ENCODE peak calls at places on chromosomes 13 and 19, in seven cellular contexts. One of them, this sample, is unnamed.

GRCh38 chr13:113959198-113959597 is 14.7 kb downstream of the C13orf46 start:
- DNase-seq in suprapubic skin: no peak
- DNase-seq in HepG2: no peak
- DNase-seq in heart left ventricle: no peak
- DNase-seq in stomach: peak; percentile 66
- DNase-seq in thyroid gland: peak; percentile 59
- DNase-seq in K562: peak; percentile 38
- DNase-seq in this sample: no peak

GRCh38 chr13:45092668-45093067 is 27.6 kb upstream of the GTF2F2 start:
- DNase-seq in stomach: no peak
- DNase-seq in HepG2: no peak
- DNase-seq in thyroid gland: no peak
- DNase-seq in heart left ventricle: peak; percentile 27
- DNase-seq in K562: no peak
- DNase-seq in suprapubic skin: no peak
- DNase-seq in this sample: no peak

GRCh38 chr19:38362076-38362945 is 12.1 kb upstream of the PSMD8 start:
- DNase-seq in suprapubic skin: peak; percentile 92
- DNase-seq in stomach: peak; percentile 91
- DNase-seq in heart left ventricle: peak; percentile 81
- DNase-seq in thyroid gland: peak; percentile 82
- DNase-seq in HepG2: peak; percentile 23
- DNase-seq in K562: peak; percentile 92
- DNase-seq in this sample: peak; percentile 93

GRCh38 chr19:5466814-5467291 is 11.6 kb downstream of the ZNRF4 start:
- DNase-seq in K562: no peak
- DNase-seq in stomach: no peak
- DNase-seq in heart left ventricle: no peak
- DNase-seq in thyroid gland: no peak
- DNase-seq in HepG2: no peak
- DNase-seq in suprapubic skin: no peak
- DNase-seq in this sample: no peak

GRCh38 chr19:7067716-7068115 is 1.8 kb upstream of the ZNF557 start:
- DNase-seq in HepG2: no peak
- DNase-seq in thyroid gland: no peak
- DNase-seq in stomach: no peak
- DNase-seq in suprapubic skin: no peak
- DNase-seq in heart left ventricle: no peak
- DNase-seq in K562: no peak
- DNase-seq in this sample: no peak

GRCh38 chr19:41299046-41299754 is 10.8 kb upstream of the CCDC97 start:
- DNase-seq in HepG2: no peak
- DNase-seq in heart left ventricle: peak; percentile 45
- DNase-seq in stomach: no peak
- DNase-seq in suprapubic skin: no peak
- DNase-seq in K562: no peak
- DNase-seq in thyroid gland: peak; percentile 36
- DNase-seq in this sample: no peak

GRCh38 chr19:13835791-13836723 is 40.8 kb downstream of the ZSWIM4 start:
- DNase-seq in thyroid gland: peak; percentile 45
- DNase-seq in stomach: no peak
- DNase-seq in suprapubic skin: no peak
- DNase-seq in heart left ventricle: peak; percentile 62
- DNase-seq in HepG2: no peak
- DNase-seq in K562: no peak
- DNase-seq in this sample: no peak

GRCh38 chr13:28423010-28423409 is 71.9 kb downstream of the FLT1 start:
- DNase-seq in stomach: no peak
- DNase-seq in heart left ventricle: peak; percentile 39
- DNase-seq in HepG2: no peak
- DNase-seq in thyroid gland: no peak
- DNase-seq in suprapubic skin: no peak
- DNase-seq in K562: no peak
- DNase-seq in this sample: no peak

GRCh38 chr13:47166341-47166740 is 269.5 kb upstream of the HTR2A start:
- DNase-seq in suprapubic skin: no peak
- DNase-seq in stomach: no peak
- DNase-seq in HepG2: no peak
- DNase-seq in heart left ventricle: no peak
- DNase-seq in K562: no peak
- DNase-seq in thyroid gland: no peak
- DNase-seq in this sample: no peak

GRCh38 chr13:44364601-44365000 is 9.0 kb upstream of the SERP2 start:
- DNase-seq in HepG2: peak; percentile 82
- DNase-seq in heart left ventricle: no peak
- DNase-seq in suprapubic skin: no peak
- DNase-seq in thyroid gland: no peak
- DNase-seq in stomach: no peak
- DNase-seq in K562: no peak
- DNase-seq in this sample: no peak

GRCh38 chr13:27338816-27339215 is 68.2 kb downstream of the RASL11A start:
- DNase-seq in HepG2: peak; percentile 40
- DNase-seq in thyroid gland: no peak
- DNase-seq in suprapubic skin: no peak
- DNase-seq in heart left ventricle: no peak
- DNase-seq in stomach: no peak
- DNase-seq in K562: peak; percentile 37
- DNase-seq in this sample: no peak

GRCh38 chr19:49442354-49442753 is 1.0 kb upstream of the SLC17A7 start:
- DNase-seq in heart left ventricle: no peak
- DNase-seq in HepG2: no peak
- DNase-seq in K562: no peak
- DNase-seq in suprapubic skin: peak; percentile 86
- DNase-seq in thyroid gland: no peak
- DNase-seq in stomach: no peak
- DNase-seq in this sample: no peak

GRCh38 chr13:79874396-79875360 is 393.7 kb downstream of the NDFIP2 start:
- DNase-seq in HepG2: no peak
- DNase-seq in thyroid gland: no peak
- DNase-seq in suprapubic skin: no peak
- DNase-seq in stomach: no peak
- DNase-seq in heart left ventricle: no peak
- DNase-seq in K562: no peak
- DNase-seq in this sample: no peak

GRCh38 chr13:50581586-50582196 is 261.8 kb downstream of the DLEU7 start:
- DNase-seq in thyroid gland: no peak
- DNase-seq in suprapubic skin: no peak
- DNase-seq in heart left ventricle: no peak
- DNase-seq in K562: no peak
- DNase-seq in HepG2: no peak
- DNase-seq in stomach: no peak
- DNase-seq in this sample: no peak

GRCh38 chr19:42683917-42684513 is 56.3 kb downstream of the PSG3 start:
- DNase-seq in HepG2: peak; percentile 5
- DNase-seq in heart left ventricle: no peak
- DNase-seq in suprapubic skin: no peak
- DNase-seq in thyroid gland: no peak
- DNase-seq in K562: peak; percentile 40
- DNase-seq in stomach: no peak
- DNase-seq in this sample: no peak

GRCh38 chr19:16930753-16931152 is 42.0 kb downstream of the F2RL3 start:
- DNase-seq in heart left ventricle: no peak
- DNase-seq in K562: no peak
- DNase-seq in suprapubic skin: no peak
- DNase-seq in stomach: no peak
- DNase-seq in thyroid gland: no peak
- DNase-seq in HepG2: no peak
- DNase-seq in this sample: no peak

GRCh38 chr19:6794817-6795431 is 22.4 kb downstream of the VAV1 start:
- DNase-seq in stomach: no peak
- DNase-seq in suprapubic skin: no peak
- DNase-seq in heart left ventricle: no peak
- DNase-seq in thyroid gland: no peak
- DNase-seq in K562: peak; percentile 23
- DNase-seq in HepG2: peak; percentile 33
- DNase-seq in this sample: no peak

GRCh38 chr19:28234637-28235036 is 978.3 kb downstream of the UQCRFS1 start:
- DNase-seq in suprapubic skin: peak; percentile 29
- DNase-seq in K562: no peak
- DNase-seq in thyroid gland: no peak
- DNase-seq in stomach: no peak
- DNase-seq in heart left ventricle: no peak
- DNase-seq in HepG2: no peak
- DNase-seq in this sample: no peak

GRCh38 chr19:2215281-2215751 is 20.8 kb downstream of the PLEKHJ1 start:
- DNase-seq in stomach: no peak
- DNase-seq in suprapubic skin: no peak
- DNase-seq in HepG2: no peak
- DNase-seq in heart left ventricle: no peak
- DNase-seq in K562: no peak
- DNase-seq in thyroid gland: no peak
- DNase-seq in this sample: no peak

GRCh38 chr19:17889609-17890214 is 18.0 kb downstream of the SLC5A5 start:
- DNase-seq in suprapubic skin: no peak
- DNase-seq in thyroid gland: peak; percentile 34
- DNase-seq in HepG2: peak; percentile 32
- DNase-seq in heart left ventricle: no peak
- DNase-seq in K562: peak; percentile 71
- DNase-seq in stomach: no peak
- DNase-seq in this sample: no peak

GRCh38 chr19:46692918-46693722 is 23.8 kb downstream of the PRKD2 start:
- DNase-seq in HepG2: no peak
- DNase-seq in thyroid gland: no peak
- DNase-seq in suprapubic skin: no peak
- DNase-seq in K562: no peak
- DNase-seq in stomach: no peak
- DNase-seq in heart left ventricle: no peak
- DNase-seq in this sample: no peak
- H3K36me3 ChIP-seq in HepG2: peaks cover 70% of the 10 kb centered on the region
- H3K36me3 ChIP-seq in thyroid gland: peaks cover 86% of the 10 kb centered on the region
- H3K36me3 ChIP-seq in suprapubic skin: peaks cover 91% of the 10 kb centered on the region
- H3K36me3 ChIP-seq in K562: peaks cover 76% of the 10 kb centered on the region
- H3K36me3 ChIP-seq in stomach: peaks cover 92% of the 10 kb centered on the region
- H3K36me3 ChIP-seq in heart left ventricle: peaks cover 96% of the 10 kb centered on the region
- H3K36me3 ChIP-seq in this sample: peaks cover 65% of the 10 kb centered on the region

DNA sequence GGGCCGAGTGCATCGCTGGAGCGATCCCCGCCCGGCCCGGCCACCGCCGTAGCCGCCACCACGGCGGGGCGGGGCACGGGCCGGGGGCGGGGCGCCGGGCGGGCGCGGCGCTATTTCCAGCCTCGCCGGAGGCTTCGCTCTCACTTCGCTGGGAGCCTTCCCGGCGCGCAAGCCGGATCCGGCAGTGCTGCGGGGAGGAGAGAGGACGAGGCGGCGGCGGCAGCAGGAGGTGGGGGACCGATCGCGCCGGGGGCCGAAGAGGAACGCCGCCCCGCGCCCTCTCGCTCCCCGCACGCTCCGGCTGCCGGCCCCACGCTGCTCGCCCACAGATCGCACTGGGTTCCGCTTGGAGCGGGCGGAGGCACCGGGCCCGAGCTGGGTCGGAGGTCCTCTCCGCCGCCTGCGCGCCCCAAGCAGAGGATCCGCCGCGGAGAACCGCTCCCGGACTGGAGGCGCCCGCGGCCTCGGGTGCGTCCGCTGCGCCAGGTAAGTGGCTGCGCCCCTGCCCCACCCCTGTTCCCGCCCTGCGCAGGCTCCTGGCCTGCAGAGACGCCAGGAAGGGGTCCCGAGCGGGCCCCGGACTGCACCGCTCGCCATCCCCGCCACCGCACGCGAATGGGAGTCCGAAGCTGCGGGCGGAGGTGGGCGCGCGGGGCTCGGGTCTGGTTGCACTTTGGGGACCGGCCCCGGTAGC is at the start of gene CHST8:
- DNase-seq in K562: peak; percentile 24
- DNase-seq in HepG2: no peak
- DNase-seq in suprapubic skin: no peak
- DNase-seq in thyroid gland: peak; percentile 21
- DNase-seq in stomach: peak; percentile 42
- DNase-seq in heart left ventricle: peak; percentile 55
- DNase-seq in this sample: no peak
- TF ChIP-seq POLR2A in K562: no peak
- TF ChIP-seq POLR2A in HepG2: no peak
- TF ChIP-seq POLR2A in suprapubic skin: no peak
- TF ChIP-seq POLR2A in thyroid gland: no peak
- TF ChIP-seq POLR2A in stomach: no peak
- TF ChIP-seq POLR2A in heart left ventricle: peak; percentile 74
- TF ChIP-seq POLR2A in this sample: no peak

GRCh38 chr13:74730556-74731331 is 596.5 kb upstream of the KLF12 start:
- DNase-seq in heart left ventricle: no peak
- DNase-seq in HepG2: no peak
- DNase-seq in K562: no peak
- DNase-seq in stomach: no peak
- DNase-seq in suprapubic skin: no peak
- DNase-seq in thyroid gland: no peak
- DNase-seq in this sample: no peak
- H3K27ac ChIP-seq in heart left ventricle: no peak overlapping the region
- H3K27ac ChIP-seq in HepG2: no peak overlapping the region
- H3K27ac ChIP-seq in K562: no peak overlapping the region
- H3K27ac ChIP-seq in stomach: no peak overlapping the region
- H3K27ac ChIP-seq in suprapubic skin: no peak overlapping the region
- H3K27ac ChIP-seq in thyroid gland: no peak overlapping the region
- H3K27ac ChIP-seq in this sample: no peak overlapping the region

GRCh38 chr19:19240476-19240875 is 28.7 kb downstream of the NCAN start:
- DNase-seq in suprapubic skin: no peak
- DNase-seq in HepG2: no peak
- DNase-seq in heart left ventricle: no peak
- DNase-seq in thyroid gland: no peak
- DNase-seq in stomach: no peak
- DNase-seq in K562: no peak
- DNase-seq in this sample: no peak
- H3K36me3 ChIP-seq in suprapubic skin: no peaks in the 10 kb centered on the region
- H3K36me3 ChIP-seq in HepG2: no peaks in the 10 kb centered on the region
- H3K36me3 ChIP-seq in heart left ventricle: no peaks in the 10 kb centered on the region
- H3K36me3 ChIP-seq in thyroid gland: no peaks in the 10 kb centered on the region
- H3K36me3 ChIP-seq in stomach: no peaks in the 10 kb centered on the region
- H3K36me3 ChIP-seq in K562: no peaks in the 10 kb centered on the region
- H3K36me3 ChIP-seq in this sample: no peaks in the 10 kb centered on the region

DNA sequence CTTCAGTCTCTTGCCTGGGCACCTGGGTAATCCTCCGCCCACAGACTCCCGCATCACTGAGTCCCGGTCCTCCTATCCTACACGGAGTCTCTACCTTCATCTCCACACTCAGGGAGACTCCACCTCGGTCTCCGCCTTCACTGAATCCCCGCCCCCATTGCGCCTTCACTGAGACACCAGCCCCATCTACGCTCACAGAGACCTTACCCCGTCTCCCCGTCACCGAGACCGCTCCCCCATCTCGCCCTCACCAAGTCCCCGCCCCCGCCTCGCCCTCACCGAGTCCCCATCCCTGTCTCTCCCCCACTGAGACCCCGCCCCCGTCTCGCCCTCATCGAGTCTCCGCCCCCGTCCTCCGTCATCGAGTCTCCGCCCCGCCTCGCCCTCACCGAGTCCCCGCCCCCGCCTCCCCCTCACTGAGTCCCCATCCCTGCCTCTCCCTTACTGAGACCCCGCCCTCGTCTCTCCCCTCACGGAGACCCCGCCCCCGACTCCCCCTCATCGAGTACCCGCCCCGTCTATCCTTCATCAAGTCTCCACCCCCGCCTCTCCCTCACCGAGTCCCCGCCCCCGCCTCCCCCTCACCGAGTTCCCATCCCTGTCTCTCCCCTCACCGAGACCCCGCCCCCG is 23.1 kb upstream of the ZNF846 start:
- DNase-seq in suprapubic skin: peak; percentile 99
- DNase-seq in stomach: peak; percentile 97
- DNase-seq in HepG2: peak; percentile 76
- DNase-seq in thyroid gland: peak; percentile 97
- DNase-seq in K562: peak; percentile 97
- DNase-seq in heart left ventricle: peak; percentile 97
- DNase-seq in this sample: peak; percentile 100
- TF ChIP-seq POLR2A in suprapubic skin: no peak
- TF ChIP-seq POLR2A in stomach: no peak
- TF ChIP-seq POLR2A in HepG2: peak; percentile 36
- TF ChIP-seq POLR2A in thyroid gland: no peak
- TF ChIP-seq POLR2A in K562: no peak
- TF ChIP-seq POLR2A in heart left ventricle: no peak
- TF ChIP-seq POLR2A in this sample: no peak

GRCh38 chr13:48530833-48531232 is 2.0 kb downstream of the RCBTB2 start:
- DNase-seq in stomach: no peak
- DNase-seq in heart left ventricle: no peak
- DNase-seq in HepG2: no peak
- DNase-seq in suprapubic skin: no peak
- DNase-seq in K562: no peak
- DNase-seq in thyroid gland: no peak
- DNase-seq in this sample: no peak
- H3K27ac ChIP-seq in stomach: peak overlapping the region; percentile 98
- H3K27ac ChIP-seq in heart left ventricle: peak overlapping the region; percentile 99
- H3K27ac ChIP-seq in HepG2: no peak overlapping the region
- H3K27ac ChIP-seq in suprapubic skin: no peak overlapping the region
- H3K27ac ChIP-seq in K562: no peak overlapping the region
- H3K27ac ChIP-seq in thyroid gland: no peak overlapping the region
- H3K27ac ChIP-seq in this sample: no peak overlapping the region